ENCODE peak calls at places on chromosomes 12 and 14, in nine cellular contexts. M is CD4-positive, alpha-beta memory T cell; T is EL; E is amniotic stem cell; N is activated CD4-positive, alpha-beta T cell treated with anti-CD3 and anti-CD28 coated beads for 36 hours; R is effector memory CD4-positive, alpha-beta T cell; A is HT1080; P is AG09309; Y is DMS53. U is an unnamed sample.

GRCh38 chr12:122172262-122172939 is 1.6 kb downstream of the IL31 start:
- DNase-seq in M (no peak), T (no peak), E (no peak), N (no peak), R (no peak), A (no peak), P (no peak), Y (no peak), U (no peak)

GRCh38 chr14:35965425-35965824 is 139.3 kb downstream of the BRMS1L start:
- DNase-seq in M (no peak), T (no peak), E (no peak), N (no peak), R (no peak), A (no peak), P (no peak), Y (no peak), U (no peak)

GRCh38 chr12:52834727-52835001 is 553 bp upstream of the KRT79 start:
- DNase-seq in M (no peak), T (no peak), E (no peak), N (no peak), R (no peak), A (no peak), P (no peak), Y (no peak), U (no peak)

GRCh38 chr12:115404761-115405470 is 720.9 kb upstream of the TBX3 start:
- DNase-seq in M (no peak), T (peak), E (peak), N (no peak), R (no peak), A (peak), P (peak), Y (no peak), U (no peak)

GRCh38 chr14:56581041-56581727 is 1.6 kb downstream of the TMEM260 start:
- DNase-seq in M (no peak), T (no peak), E (no peak), N (no peak), R (no peak), A (no peak), P (no peak), Y (peak), U (peak)

GRCh38 chr12:12249216-12250050 is 17.4 kb downstream of the LRP6 start:
- DNase-seq in M (no peak), T (no peak), E (no peak), N (no peak), R (no peak), A (no peak), P (no peak), Y (no peak), U (no peak)

GRCh38 chr12:71194657-71195056 is 36.9 kb upstream of the TSPAN8 start:
- DNase-seq in M (no peak), T (no peak), E (no peak), N (no peak), R (no peak), A (no peak), P (no peak), Y (no peak), U (peak)

GRCh38 chr12:95796982-95797289 is 6.4 kb upstream of the NTN4 start:
- DNase-seq in M (no peak), T (no peak), E (no peak), N (no peak), R (no peak), A (no peak), P (no peak), Y (no peak), U (no peak)

GRCh38 chr12:77940566-77940965 is 109.9 kb downstream of the NAV3 start:
- DNase-seq in M (no peak), T (peak), E (no peak), N (no peak), R (no peak), A (peak), P (no peak), Y (no peak), U (no peak)

GRCh38 chr12:108514468-108514972 is 557 bp upstream of the FICD start:
- DNase-seq in M (no peak), T (no peak), E (no peak), N (no peak), R (no peak), A (no peak), P (no peak), Y (no peak), U (no peak)

GRCh38 chr12:59131462-59131861 is 211.2 kb upstream of the LRIG3 start:
- DNase-seq in M (no peak), T (no peak), E (no peak), N (no peak), R (no peak), A (no peak), P (no peak), Y (no peak), U (no peak)

GRCh38 chr12:100199023-100199346 is 1.6 kb upstream of the ACTR6 start:
- DNase-seq in M (no peak), T (no peak), E (no peak), N (no peak), R (no peak), A (no peak), P (no peak), Y (no peak), U (peak)

GRCh38 chr12:25950329-25951115 is 8.0 kb upstream of the RASSF8 start:
- DNase-seq in M (no peak), T (peak), E (no peak), N (peak), R (no peak), A (peak), P (no peak), Y (no peak), U (no peak)

GRCh38 chr12:115096673-115097349 is 412.8 kb upstream of the TBX3 start:
- DNase-seq in M (no peak), T (peak), E (no peak), N (no peak), R (no peak), A (peak), P (peak), Y (no peak), U (no peak)

GRCh38 chr14:54312166-54312801 is 84.5 kb upstream of the CDKN3 start:
- DNase-seq in M (no peak), T (peak), E (peak), N (no peak), R (no peak), A (peak), P (peak), Y (no peak), U (peak)

GRCh38 chr14:92564361-92565039 is 50.9 kb downstream of the RIN3 start:
- DNase-seq in M (no peak), T (no peak), E (no peak), N (no peak), R (no peak), A (no peak), P (no peak), Y (no peak), U (no peak)

GRCh38 chr14:51703787-51704186 is 52.1 kb downstream of the FRMD6 start:
- DNase-seq in M (no peak), T (no peak), E (no peak), N (no peak), R (no peak), A (no peak), P (no peak), Y (no peak), U (no peak)

GRCh38 chr14:49594347-49595089 is 4.2 kb upstream of the LRR1 start:
- DNase-seq in M (no peak), T (peak), E (no peak), N (peak), R (no peak), A (no peak), P (no peak), Y (no peak), U (no peak)

GRCh38 chr14:105085766-105086165 is 20.5 kb upstream of the GPR132 start:
- DNase-seq in M (no peak), T (no peak), E (no peak), N (no peak), R (no peak), A (no peak), P (no peak), Y (no peak), U (no peak)

GRCh38 chr12:103524238-103524875 is 28.6 kb upstream of the C12orf42 start:
- DNase-seq in M (no peak), T (no peak), E (no peak), N (no peak), R (no peak), A (no peak), P (no peak), Y (no peak), U (no peak)

GRCh38 chr14:75202671-75203070 is 26.3 kb upstream of the TMED10 start:
- DNase-seq in M (no peak), T (no peak), E (no peak), N (no peak), R (no peak), A (no peak), P (no peak), Y (no peak), U (no peak)

GRCh38 chr12:132886529-132887477 is 602 bp downstream of the CHFR start:
- DNase-seq in M (no peak), T (peak), E (peak), N (peak), R (no peak), A (no peak), P (no peak), Y (peak), U (peak)

GRCh38 chr12:52139579-52140062 is 52.2 kb downstream of the KRT80 start:
- DNase-seq in M (peak), T (no peak), E (no peak), N (peak), R (no peak), A (peak), P (no peak), Y (peak), U (peak)

GRCh38 chr14:65703996-65704395 is 291.5 kb downstream of the FUT8 start:
- DNase-seq in M (no peak), T (peak), E (no peak), N (no peak), R (no peak), A (no peak), P (no peak), Y (no peak), U (no peak)

GRCh38 chr14:29028973-29029582 is 262.5 kb downstream of the FOXG1 start:
- DNase-seq in M (no peak), T (peak), E (no peak), N (no peak), R (no peak), A (peak), P (no peak), Y (peak), U (peak)

GRCh38 chr12:122194804-122195203 is 8.7 kb upstream of the B3GNT4 start:
- DNase-seq in M (no peak), T (no peak), E (no peak), N (no peak), R (no peak), A (no peak), P (no peak), Y (no peak), U (no peak)

GRCh38 chr12:121128908-121129704 is 3.6 kb upstream of the P2RX7 start:
- DNase-seq in M (peak), T (peak), E (no peak), N (peak), R (peak), A (peak), P (no peak), Y (peak), U (peak)

GRCh38 chr12:113961921-113962710 is 4.0 kb downstream of the RBM19 start:
- DNase-seq in M (peak), T (peak), E (no peak), N (peak), R (no peak), A (peak), P (no peak), Y (no peak), U (no peak)

GRCh38 chr12:30457621-30458289 is 237.9 kb downstream of the IPO8 start:
- DNase-seq in M (no peak), T (peak), E (peak), N (no peak), R (no peak), A (peak), P (peak), Y (peak), U (peak)

GRCh38 chr12:25491396-25491948 is 61.6 kb downstream of the LMNTD1 start:
- DNase-seq in M (no peak), T (no peak), E (no peak), N (no peak), R (no peak), A (no peak), P (no peak), Y (no peak), U (no peak)

GRCh38 chr12:96197503-96198272 is 3.5 kb downstream of the ELK3 start:
- DNase-seq in M (no peak), T (peak), E (peak), N (no peak), R (no peak), A (peak), P (peak), Y (peak), U (peak)

GRCh38 chr12:29035112-29035511 is 114.0 kb upstream of the FAR2 start:
- DNase-seq in M (no peak), T (no peak), E (no peak), N (no peak), R (no peak), A (no peak), P (no peak), Y (no peak), U (no peak)

U was measured in NCI-H69.